ENCODE peak calls at places on chromosomes 16 and 17, in eight cellular contexts. Q is tibial artery; L is T follicular helper cell; U is NCI-H524; F is activated effector memory CD4-positive, alpha-beta T cell treated with Interleukin-2 at 50 U/mL for 16 hours; G is A673; D is DND-41; K is activated naive CD8-positive, alpha-beta T cell treated with anti-CD3 and anti-CD28 coated beads for 36 hours. O is an unnamed sample.
A peak's percentile ranks its signal among the peaks of the same experiment; 100 is the strongest.

GRCh38 chr17:82703036-82703745 is 4.7 kb upstream of the RAB40B start:
- DNase-seq in K (no peak), F (no peak), L (no peak), G (no peak), Q (no peak), D (no peak), U (no peak), O (no peak)

GRCh38 chr17:8914554-8914953 is 47.1 kb upstream of the PIK3R6 start:
- DNase-seq in L (no peak), Q (no peak), U (no peak), K (no peak), D (no peak), G (no peak), F (no peak), O (no peak)

GRCh38 chr16:85602831-85603755 is 10.0 kb upstream of the GSE1 start:
- DNase-seq in K (no peak), D (no peak), F (no peak), U (peak; percentile 58), L (no peak), G (no peak), Q (no peak), O (no peak)

GRCh38 chr16:2004795-2005517 is 4.7 kb downstream of the ZNF598 start:
- DNase-seq in G (no peak), D (no peak), Q (no peak), U (peak; percentile 54), L (no peak), F (no peak), K (no peak), O (no peak)

GRCh38 chr16:85621698-85622433 is 8.7 kb downstream of the GSE1 start:
- DNase-seq in D (no peak), U (no peak), Q (no peak), G (no peak), F (no peak), K (no peak), L (no peak), O (no peak)

GRCh38 chr16:70161350-70161749 is 12.2 kb upstream of the CLEC18C start:
- DNase-seq in D (peak; percentile 5), K (no peak), Q (no peak), G (no peak), U (no peak), F (no peak), L (no peak), O (no peak)

GRCh38 chr17:50675190-50675589 is 32.5 kb downstream of the ANKRD40 start:
- DNase-seq in K (no peak), Q (no peak), F (no peak), G (no peak), D (no peak), U (peak; percentile 30), L (no peak), O (no peak)

GRCh38 chr16:87765776-87766484 is at the start of gene KLHDC4:
- DNase-seq in Q (peak; percentile 87), D (peak; percentile 91), L (peak; percentile 86), F (peak; percentile 86), K (peak; percentile 90), U (peak; percentile 78), G (peak; percentile 92), O (peak; percentile 72)

GRCh38 chr16:80274576-80275191 is 266.1 kb upstream of the DYNLRB2 start:
- DNase-seq in D (no peak), K (no peak), G (no peak), Q (no peak), L (no peak), U (no peak), F (no peak), O (no peak)

GRCh38 chr16:64864232-64864803 is 257.5 kb downstream of the CDH11 start:
- DNase-seq in U (peak; percentile 96), D (no peak), Q (no peak), K (no peak), G (peak; percentile 70), F (no peak), L (no peak), O (no peak)

GRCh38 chr16:89319883-89320716 is 102.6 kb downstream of the ZNF778 start:
- DNase-seq in K (peak; percentile 57), L (no peak), G (peak; percentile 55), U (no peak), Q (no peak), F (no peak), D (no peak), O (no peak)

GRCh38 chr16:89910717-89911354 is 7.8 kb upstream of the MC1R start:
- DNase-seq in F (no peak), Q (no peak), L (no peak), G (no peak), K (no peak), D (no peak), U (no peak), O (no peak)

GRCh38 chr16:57859331-57859730 is 57.0 kb upstream of the KIFC3 start:
- DNase-seq in G (peak; percentile 97), F (no peak), L (no peak), K (no peak), Q (no peak), U (peak; percentile 59), D (peak; percentile 12), O (peak; percentile 38)

GRCh38 chr16:81940781-81941560 is 70.3 kb downstream of the SDR42E1 start:
- DNase-seq in K (no peak), F (no peak), D (no peak), U (peak; percentile 72), L (no peak), Q (no peak), G (peak; percentile 67), O (peak; percentile 21)